ENCODE peak calls at places on chromosomes 16 and 17, in seven cellular contexts. Q is T-helper 1 cell; I is cardiac septum; W is stimulated activated CD8-positive, alpha-beta memory T cell treated with anti-CD3 and anti-CD28 coated beads, Interleukin-4, amount 100 ng/mL, for 48 hours; L is AG09319; N is kidney glomerular epithelial cell; V is progenitor cell of endocrine pancreas. H is an unnamed sample.

GRCh38 chr17:40437095-40437732 is 6.0 kb upstream of the IGFBP4 start:
- DNase-seq in Q (no peak), I (no peak), W (no peak), L (no peak), N (no peak), V (no peak), H (no peak)

GRCh38 chr17:52470553-52470952 is 312.0 kb upstream of the CA10 start:
- DNase-seq in Q (no peak), I (no peak), W (no peak), L (no peak), N (no peak), V (no peak), H (no peak)

GRCh38 chr17:27569884-27570577 is 61.0 kb upstream of the LGALS9 start:
- DNase-seq in Q (no peak), I (no peak), W (no peak), L (no peak), N (no peak), V (no peak), H (no peak)

GRCh38 chr17:19386974-19387920 is at the start of gene MFAP4:
- DNase-seq in Q (no peak), I (peak), W (peak), L (peak), N (no peak), V (no peak), H (peak)

GRCh38 chr17:81237591-81238489 is 1.0 kb downstream of the TEPSIN start:
- DNase-seq in Q (no peak), I (no peak), W (no peak), L (no peak), N (no peak), V (no peak), H (no peak)

GRCh38 chr17:73307130-73307529 is 4.7 kb downstream of the CDC42EP4 start:
- DNase-seq in Q (no peak), I (no peak), W (no peak), L (no peak), N (no peak), V (no peak), H (no peak)

GRCh38 chr16:35208001-35208935 is 1748.9 kb downstream of the TP53TG3F start:
- DNase-seq in Q (no peak), I (peak), W (no peak), L (no peak), N (no peak), V (no peak), H (no peak)

GRCh38 chr16:84072014-84072413 is 29.4 kb upstream of the SLC38A8 start:
- DNase-seq in Q (no peak), I (no peak), W (no peak), L (no peak), N (no peak), V (no peak), H (peak)

GRCh38 chr16:50368410-50369132 is at the start of gene BRD7:
- DNase-seq in Q (peak), I (peak), W (peak), L (no peak), N (peak), V (peak), H (no peak)

GRCh38 chr16:88993946-88994600 is 17.1 kb upstream of the CBFA2T3 start:
- DNase-seq in Q (no peak), I (no peak), W (no peak), L (no peak), N (no peak), V (no peak), H (no peak)